ENCODE peak calls at places on chromosomes 5 and 9, in six cellular contexts. One of them, this sample, is unnamed.

GRCh38 chr9:112665347-112665746 is 52.6 kb downstream of the INIP start:
- DNase-seq in amniotic epithelial cell: peak; percentile 22
- DNase-seq in NCI-H345: no peak
- DNase-seq in SW 1271: no peak
- DNase-seq in retina: no peak
- DNase-seq in activated naive CD4-positive, alpha-beta T cell: no peak
- DNase-seq in this sample: no peak

GRCh38 chr9:79256691-79257213 is 315.0 kb upstream of the TLE4 start:
- DNase-seq in retina: peak; percentile 92
- DNase-seq in NCI-H345: no peak
- DNase-seq in amniotic epithelial cell: peak; percentile 76
- DNase-seq in activated naive CD4-positive, alpha-beta T cell: no peak
- DNase-seq in SW 1271: no peak
- DNase-seq in this sample: no peak

GRCh38 chr5:22226423-22226822 is 626.7 kb downstream of the CDH12 start:
- DNase-seq in amniotic epithelial cell: no peak
- DNase-seq in retina: no peak
- DNase-seq in SW 1271: no peak
- DNase-seq in activated naive CD4-positive, alpha-beta T cell: no peak
- DNase-seq in NCI-H345: no peak
- DNase-seq in this sample: no peak

GRCh38 chr5:150503977-150504620 is 3.8 kb upstream of the NDST1 start:
- DNase-seq in activated naive CD4-positive, alpha-beta T cell: no peak
- DNase-seq in SW 1271: no peak
- DNase-seq in NCI-H345: no peak
- DNase-seq in amniotic epithelial cell: no peak
- DNase-seq in retina: no peak
- DNase-seq in this sample: no peak

GRCh38 chr5:32014345-32014744 is 159.8 kb downstream of the GOLPH3 start:
- DNase-seq in NCI-H345: no peak
- DNase-seq in activated naive CD4-positive, alpha-beta T cell: no peak
- DNase-seq in retina: no peak
- DNase-seq in SW 1271: no peak
- DNase-seq in amniotic epithelial cell: no peak
- DNase-seq in this sample: no peak

GRCh38 chr5:179307931-179308471 is 37.3 kb downstream of the ADAMTS2 start:
- DNase-seq in NCI-H345: no peak
- DNase-seq in amniotic epithelial cell: no peak
- DNase-seq in activated naive CD4-positive, alpha-beta T cell: no peak
- DNase-seq in retina: peak; percentile 25
- DNase-seq in SW 1271: no peak
- DNase-seq in this sample: no peak

GRCh38 chr5:142512680-142513042 is 173.2 kb downstream of the FGF1 start:
- DNase-seq in retina: no peak
- DNase-seq in SW 1271: no peak
- DNase-seq in amniotic epithelial cell: peak; percentile 83
- DNase-seq in NCI-H345: no peak
- DNase-seq in activated naive CD4-positive, alpha-beta T cell: no peak
- DNase-seq in this sample: no peak

GRCh38 chr9:90641868-90642558 is 611 bp downstream of the DIRAS2 start:
- DNase-seq in amniotic epithelial cell: no peak
- DNase-seq in retina: peak; percentile 79
- DNase-seq in activated naive CD4-positive, alpha-beta T cell: no peak
- DNase-seq in NCI-H345: no peak
- DNase-seq in SW 1271: no peak
- DNase-seq in this sample: no peak

GRCh38 chr5:84088996-84089395 is 295.7 kb downstream of the EDIL3 start:
- DNase-seq in activated naive CD4-positive, alpha-beta T cell: no peak
- DNase-seq in retina: no peak
- DNase-seq in SW 1271: no peak
- DNase-seq in NCI-H345: peak; percentile 5
- DNase-seq in amniotic epithelial cell: peak; percentile 70
- DNase-seq in this sample: no peak

GRCh38 chr9:114732842-114733241 is 50.9 kb upstream of the TEX48 start:
- DNase-seq in retina: no peak
- DNase-seq in SW 1271: no peak
- DNase-seq in NCI-H345: no peak
- DNase-seq in activated naive CD4-positive, alpha-beta T cell: no peak
- DNase-seq in amniotic epithelial cell: peak; percentile 47
- DNase-seq in this sample: no peak

GRCh38 chr9:96116275-96117051 is 185.5 kb downstream of the HSD17B3 start:
- DNase-seq in activated naive CD4-positive, alpha-beta T cell: no peak
- DNase-seq in SW 1271: no peak
- DNase-seq in NCI-H345: peak; percentile 12
- DNase-seq in amniotic epithelial cell: no peak
- DNase-seq in retina: peak; percentile 56
- DNase-seq in this sample: no peak

This sample was measured in GM13976.